ENCODE peak calls at places on chromosomes 3 and 15, in six cellular contexts. One of them, this sample, is unnamed.

GRCh38 chr3:53382106-53382505 is 34.8 kb upstream of the DCP1A start:
- DNase-seq in GM23338: no peak
- DNase-seq in psoas muscle: no peak
- DNase-seq in IMR-90: peak; percentile 13
- DNase-seq in cardiac muscle cell: no peak
- DNase-seq in stomach: no peak
- DNase-seq in this sample: no peak

GRCh38 chr3:131007782-131008181 is 18.8 kb downstream of the ASTE1 start:
- DNase-seq in GM23338: no peak
- DNase-seq in psoas muscle: no peak
- DNase-seq in IMR-90: peak; percentile 28
- DNase-seq in cardiac muscle cell: no peak
- DNase-seq in stomach: no peak
- DNase-seq in this sample: no peak

GRCh38 chr15:85405467-85405866 is 25.1 kb downstream of the AKAP13 start:
- DNase-seq in GM23338: no peak
- DNase-seq in psoas muscle: no peak
- DNase-seq in IMR-90: no peak
- DNase-seq in cardiac muscle cell: no peak
- DNase-seq in stomach: no peak
- DNase-seq in this sample: no peak

GRCh38 chr3:188473045-188473444 is 319.1 kb downstream of the LPP start:
- DNase-seq in GM23338: no peak
- DNase-seq in psoas muscle: no peak
- DNase-seq in IMR-90: no peak
- DNase-seq in cardiac muscle cell: no peak
- DNase-seq in stomach: no peak
- DNase-seq in this sample: no peak

GRCh38 chr3:170815930-170816329 is 54.1 kb downstream of the RPL22L1 start:
- DNase-seq in GM23338: no peak
- DNase-seq in psoas muscle: no peak
- DNase-seq in IMR-90: no peak
- DNase-seq in cardiac muscle cell: no peak
- DNase-seq in stomach: no peak
- DNase-seq in this sample: no peak

GRCh38 chr3:14507345-14507741 is 32.8 kb downstream of the GRIP2 start:
- DNase-seq in GM23338: no peak
- DNase-seq in psoas muscle: no peak
- DNase-seq in IMR-90: no peak
- DNase-seq in cardiac muscle cell: no peak
- DNase-seq in stomach: no peak
- DNase-seq in this sample: no peak

GRCh38 chr15:70539912-70540520 is 223.3 kb downstream of the UACA start:
- DNase-seq in GM23338: no peak
- DNase-seq in psoas muscle: no peak
- DNase-seq in IMR-90: no peak
- DNase-seq in cardiac muscle cell: no peak
- DNase-seq in stomach: no peak
- DNase-seq in this sample: no peak

GRCh38 chr3:54960066-54960465 is 32.2 kb upstream of the LRTM1 start:
- DNase-seq in GM23338: no peak
- DNase-seq in psoas muscle: no peak
- DNase-seq in IMR-90: no peak
- DNase-seq in cardiac muscle cell: no peak
- DNase-seq in stomach: no peak
- DNase-seq in this sample: no peak

GRCh38 chr3:37458162-37458895 is 283.9 kb upstream of the LRRFIP2 start:
- DNase-seq in GM23338: no peak
- DNase-seq in psoas muscle: peak; percentile 59
- DNase-seq in IMR-90: no peak
- DNase-seq in cardiac muscle cell: peak; percentile 34
- DNase-seq in stomach: no peak
- DNase-seq in this sample: no peak

GRCh38 chr3:40187945-40188344 is 121.6 kb upstream of the EIF1B start:
- DNase-seq in GM23338: no peak
- DNase-seq in psoas muscle: no peak
- DNase-seq in IMR-90: no peak
- DNase-seq in cardiac muscle cell: no peak
- DNase-seq in stomach: no peak
- DNase-seq in this sample: no peak

GRCh38 chr3:153173758-153174516 is 11.9 kb downstream of the RAP2B start:
- DNase-seq in GM23338: peak; percentile 38
- DNase-seq in psoas muscle: no peak
- DNase-seq in IMR-90: peak; percentile 75
- DNase-seq in cardiac muscle cell: no peak
- DNase-seq in stomach: no peak
- DNase-seq in this sample: no peak

GRCh38 chr3:72698154-72698917 is 149.9 kb downstream of the SHQ1 start:
- DNase-seq in GM23338: peak; percentile 68
- DNase-seq in psoas muscle: no peak
- DNase-seq in IMR-90: no peak
- DNase-seq in cardiac muscle cell: no peak
- DNase-seq in stomach: no peak
- DNase-seq in this sample: no peak

GRCh38 chr15:64193971-64194370 is 31.1 kb upstream of the PPIB start:
- DNase-seq in GM23338: peak; percentile 16
- DNase-seq in psoas muscle: no peak
- DNase-seq in IMR-90: no peak
- DNase-seq in cardiac muscle cell: peak; percentile 30
- DNase-seq in stomach: no peak
- DNase-seq in this sample: peak; percentile 19

GRCh38 chr3:158765518-158766205 is 33.4 kb upstream of the RARRES1 start:
- DNase-seq in GM23338: no peak
- DNase-seq in psoas muscle: no peak
- DNase-seq in IMR-90: peak; percentile 8
- DNase-seq in cardiac muscle cell: no peak
- DNase-seq in stomach: no peak
- DNase-seq in this sample: no peak

GRCh38 chr15:30984118-30984517 is 7.3 kb downstream of the MTMR10 start:
- DNase-seq in GM23338: no peak
- DNase-seq in psoas muscle: no peak
- DNase-seq in IMR-90: no peak
- DNase-seq in cardiac muscle cell: peak; percentile 4
- DNase-seq in stomach: no peak
- DNase-seq in this sample: no peak

GRCh38 chr3:194255252-194256039 is 95.7 kb downstream of the CPN2 start:
- DNase-seq in GM23338: no peak
- DNase-seq in psoas muscle: peak; percentile 62
- DNase-seq in IMR-90: no peak
- DNase-seq in cardiac muscle cell: no peak
- DNase-seq in stomach: peak; percentile 48
- DNase-seq in this sample: peak; percentile 93

GRCh38 chr3:151395806-151396205 is 11.3 kb upstream of the P2RY12 start:
- DNase-seq in GM23338: no peak
- DNase-seq in psoas muscle: no peak
- DNase-seq in IMR-90: peak; percentile 82
- DNase-seq in cardiac muscle cell: no peak
- DNase-seq in stomach: no peak
- DNase-seq in this sample: no peak

GRCh38 chr3:197787412-197787811 is 3.6 kb upstream of the LRCH3 start:
- DNase-seq in GM23338: no peak
- DNase-seq in psoas muscle: no peak
- DNase-seq in IMR-90: peak; percentile 32
- DNase-seq in cardiac muscle cell: no peak
- DNase-seq in stomach: peak; percentile 32
- DNase-seq in this sample: no peak

GRCh38 chr3:169494982-169495381 is 168.5 kb downstream of the MECOM start:
- DNase-seq in GM23338: no peak
- DNase-seq in psoas muscle: no peak
- DNase-seq in IMR-90: no peak
- DNase-seq in cardiac muscle cell: no peak
- DNase-seq in stomach: no peak
- DNase-seq in this sample: no peak

GRCh38 chr3:152309031-152309430 is 40.3 kb downstream of the MBNL1 start:
- DNase-seq in GM23338: no peak
- DNase-seq in psoas muscle: no peak
- DNase-seq in IMR-90: no peak
- DNase-seq in cardiac muscle cell: no peak
- DNase-seq in stomach: no peak
- DNase-seq in this sample: no peak

GRCh38 chr3:189602471-189602870 is 28.7 kb upstream of the TP63 start:
- DNase-seq in GM23338: no peak
- DNase-seq in psoas muscle: no peak
- DNase-seq in IMR-90: no peak
- DNase-seq in cardiac muscle cell: no peak
- DNase-seq in stomach: no peak
- DNase-seq in this sample: no peak

GRCh38 chr3:187208159-187208558 is 10.9 kb downstream of the RTP1 start:
- DNase-seq in GM23338: no peak
- DNase-seq in psoas muscle: no peak
- DNase-seq in IMR-90: peak; percentile 29
- DNase-seq in cardiac muscle cell: no peak
- DNase-seq in stomach: no peak
- DNase-seq in this sample: no peak

GRCh38 chr15:35427091-35427490 is 118.9 kb downstream of the DPH6 start:
- DNase-seq in GM23338: no peak
- DNase-seq in psoas muscle: no peak
- DNase-seq in IMR-90: peak; percentile 77
- DNase-seq in cardiac muscle cell: no peak
- DNase-seq in stomach: no peak
- DNase-seq in this sample: no peak

GRCh38 chr3:85330071-85330470 is 371.3 kb downstream of the CADM2 start:
- DNase-seq in GM23338: no peak
- DNase-seq in psoas muscle: no peak
- DNase-seq in IMR-90: no peak
- DNase-seq in cardiac muscle cell: no peak
- DNase-seq in stomach: no peak
- DNase-seq in this sample: no peak

GRCh38 chr3:16511561-16512434 is 1.7 kb downstream of the RFTN1 start:
- DNase-seq in GM23338: peak; percentile 29
- DNase-seq in psoas muscle: peak; percentile 63
- DNase-seq in IMR-90: peak; percentile 92
- DNase-seq in cardiac muscle cell: no peak
- DNase-seq in stomach: peak; percentile 56
- DNase-seq in this sample: no peak

GRCh38 chr15:101204744-101205535 is 46.9 kb downstream of the CHSY1 start:
- DNase-seq in GM23338: no peak
- DNase-seq in psoas muscle: no peak
- DNase-seq in IMR-90: peak; percentile 61
- DNase-seq in cardiac muscle cell: no peak
- DNase-seq in stomach: no peak
- DNase-seq in this sample: no peak

GRCh38 chr15:73231661-73232443 is 136.9 kb downstream of the HCN4 start:
- DNase-seq in GM23338: peak; percentile 29
- DNase-seq in psoas muscle: no peak
- DNase-seq in IMR-90: peak; percentile 76
- DNase-seq in cardiac muscle cell: no peak
- DNase-seq in stomach: no peak
- DNase-seq in this sample: no peak

GRCh38 chr3:126961191-126961790 is 21.6 kb upstream of the PLXNA1 start:
- DNase-seq in GM23338: no peak
- DNase-seq in psoas muscle: peak; percentile 84
- DNase-seq in IMR-90: peak; percentile 61
- DNase-seq in cardiac muscle cell: no peak
- DNase-seq in stomach: no peak
- DNase-seq in this sample: no peak

GRCh38 chr3:126960604-126960995 is 22.3 kb upstream of the PLXNA1 start:
- DNase-seq in GM23338: no peak
- DNase-seq in psoas muscle: peak; percentile 57
- DNase-seq in IMR-90: no peak
- DNase-seq in cardiac muscle cell: no peak
- DNase-seq in stomach: no peak
- DNase-seq in this sample: no peak

GRCh38 chr3:126959144-126959920 is 23.6 kb upstream of the PLXNA1 start:
- DNase-seq in GM23338: no peak
- DNase-seq in psoas muscle: no peak
- DNase-seq in IMR-90: no peak
- DNase-seq in cardiac muscle cell: no peak
- DNase-seq in stomach: no peak
- DNase-seq in this sample: no peak

GRCh38 chr3:126958638-126959085 is 24.3 kb upstream of the PLXNA1 start:
- DNase-seq in GM23338: no peak
- DNase-seq in psoas muscle: no peak
- DNase-seq in IMR-90: no peak
- DNase-seq in cardiac muscle cell: no peak
- DNase-seq in stomach: no peak
- DNase-seq in this sample: no peak

GRCh38 chr3:126959921-126960603 is 22.9 kb upstream of the PLXNA1 start:
- DNase-seq in GM23338: peak; percentile 32
- DNase-seq in psoas muscle: no peak
- DNase-seq in IMR-90: peak; percentile 73
- DNase-seq in cardiac muscle cell: no peak
- DNase-seq in stomach: no peak
- DNase-seq in this sample: peak; percentile 39
- TF ChIP-seq CTCF in GM23338: no peak
- TF ChIP-seq CTCF in psoas muscle: no peak
- TF ChIP-seq CTCF in IMR-90: peak; percentile 56
- TF ChIP-seq CTCF in cardiac muscle cell: peak; percentile 39
- TF ChIP-seq CTCF in stomach: no peak
- TF ChIP-seq CTCF in this sample: peak; percentile 26

GRCh38 chr15:57403532-57403931 is 27.2 kb downstream of the CGNL1 start:
- DNase-seq in GM23338: no peak
- DNase-seq in psoas muscle: no peak
- DNase-seq in IMR-90: no peak
- DNase-seq in cardiac muscle cell: no peak
- DNase-seq in stomach: no peak
- DNase-seq in this sample: no peak

GRCh38 chr15:57403946-57404345 is 27.6 kb downstream of the CGNL1 start:
- DNase-seq in GM23338: no peak
- DNase-seq in psoas muscle: no peak
- DNase-seq in IMR-90: no peak
- DNase-seq in cardiac muscle cell: no peak
- DNase-seq in stomach: no peak
- DNase-seq in this sample: no peak

GRCh38 chr15:57405133-57405532 is 28.8 kb downstream of the CGNL1 start:
- DNase-seq in GM23338: peak; percentile 44
- DNase-seq in psoas muscle: no peak
- DNase-seq in IMR-90: no peak
- DNase-seq in cardiac muscle cell: no peak
- DNase-seq in stomach: no peak
- DNase-seq in this sample: no peak

GRCh38 chr15:57401546-57401945 is 25.2 kb downstream of the CGNL1 start:
- DNase-seq in GM23338: no peak
- DNase-seq in psoas muscle: no peak
- DNase-seq in IMR-90: no peak
- DNase-seq in cardiac muscle cell: no peak
- DNase-seq in stomach: no peak
- DNase-seq in this sample: no peak

GRCh38 chr15:57403007-57403406 is 26.7 kb downstream of the CGNL1 start:
- DNase-seq in GM23338: no peak
- DNase-seq in psoas muscle: no peak
- DNase-seq in IMR-90: no peak
- DNase-seq in cardiac muscle cell: no peak
- DNase-seq in stomach: no peak
- DNase-seq in this sample: no peak
- H3K4me1 ChIP-seq in GM23338: peaks cover 38% of the 10 kb centered on the region
- H3K4me1 ChIP-seq in psoas muscle: no peaks in the 10 kb centered on the region
- H3K4me1 ChIP-seq in IMR-90: no peaks in the 10 kb centered on the region
- H3K4me1 ChIP-seq in cardiac muscle cell: peaks cover 56% of the 10 kb centered on the region
- H3K4me1 ChIP-seq in stomach: no peaks in the 10 kb centered on the region
- H3K4me1 ChIP-seq in this sample: no peaks in the 10 kb centered on the region

GRCh38 chr3:154904328-154904727 is 175.8 kb upstream of the MME start:
- DNase-seq in GM23338: peak; percentile 78
- DNase-seq in psoas muscle: no peak
- DNase-seq in IMR-90: peak; percentile 54
- DNase-seq in cardiac muscle cell: peak; percentile 22
- DNase-seq in stomach: no peak
- DNase-seq in this sample: no peak
- TF ChIP-seq CTCF in GM23338: peak; percentile 63
- TF ChIP-seq CTCF in psoas muscle: peak; percentile 21
- TF ChIP-seq CTCF in IMR-90: peak; percentile 58
- TF ChIP-seq CTCF in cardiac muscle cell: peak; percentile 57
- TF ChIP-seq CTCF in stomach: no peak
- TF ChIP-seq CTCF in this sample: no peak

GRCh38 chr3:112774293-112774926 is 72.3 kb downstream of the CD200R1L start:
- DNase-seq in GM23338: no peak
- DNase-seq in psoas muscle: no peak
- DNase-seq in IMR-90: peak; percentile 90
- DNase-seq in cardiac muscle cell: no peak
- DNase-seq in stomach: no peak
- DNase-seq in this sample: no peak
- H3K4me1 ChIP-seq in GM23338: no peaks in the 10 kb centered on the region
- H3K4me1 ChIP-seq in psoas muscle: no peaks in the 10 kb centered on the region
- H3K4me1 ChIP-seq in IMR-90: peaks cover 42% of the 10 kb centered on the region
- H3K4me1 ChIP-seq in cardiac muscle cell: no peaks in the 10 kb centered on the region
- H3K4me1 ChIP-seq in stomach: no peaks in the 10 kb centered on the region
- H3K4me1 ChIP-seq in this sample: no peaks in the 10 kb centered on the region